ENCODE peak calls at places on chromosomes 3 and 15, in seven cellular contexts. C is NCI-H460, J is sciatic nerve, A is transverse colon, P is skeletal muscle cell, G is erythroblast, F is HTR-8/SVneo. I is an unnamed sample.

GRCh38 chr15:73822998-73823397 is 50.4 kb upstream of the TBC1D21 start:
- DNase-seq in C (peak), J (no peak), A (no peak), P (no peak), G (no peak), F (peak), I (no peak)

GRCh38 chr15:33031324-33031736 is 163.2 kb downstream of the FMN1 start:
- DNase-seq in C (no peak), J (no peak), A (no peak), P (peak), G (no peak), F (no peak), I (no peak)

GRCh38 chr15:46232471-46232870 is 597.6 kb downstream of the SQOR start:
- DNase-seq in C (no peak), J (no peak), A (no peak), P (no peak), G (no peak), F (no peak), I (no peak)

GRCh38 chr3:24596626-24597025 is 102.0 kb upstream of the THRB start:
- DNase-seq in C (no peak), J (no peak), A (no peak), P (no peak), G (no peak), F (no peak), I (no peak)

GRCh38 chr3:123156276-123156995 is 45.3 kb upstream of the SEC22A start:
- DNase-seq in C (no peak), J (no peak), A (no peak), P (no peak), G (no peak), F (no peak), I (no peak)

GRCh38 chr15:89002281-89002761 is 85.9 kb upstream of the ABHD2 start:
- DNase-seq in C (no peak), J (no peak), A (peak), P (no peak), G (peak), F (peak), I (no peak)

GRCh38 chr3:16841906-16842709 is 42.6 kb upstream of the PLCL2 start:
- DNase-seq in C (no peak), J (no peak), A (peak), P (no peak), G (no peak), F (no peak), I (peak)

GRCh38 chr3:137524751-137525150 is 239.4 kb upstream of the SOX14 start:
- DNase-seq in C (no peak), J (no peak), A (no peak), P (no peak), G (no peak), F (no peak), I (no peak)

GRCh38 chr15:73935547-73935946 is 9.3 kb downstream of the LOXL1 start:
- DNase-seq in C (no peak), J (no peak), A (no peak), P (no peak), G (no peak), F (no peak), I (no peak)

GRCh38 chr3:56966104-56966503 is 94.4 kb upstream of the SPATA12 start:
- DNase-seq in C (no peak), J (no peak), A (no peak), P (no peak), G (no peak), F (no peak), I (no peak)

GRCh38 chr15:42157381-42157780 is 945 bp upstream of the PLA2G4F start:
- DNase-seq in C (no peak), J (no peak), A (no peak), P (no peak), G (no peak), F (no peak), I (no peak)

GRCh38 chr15:68789921-68790575 is 30.6 kb downstream of the ANP32A start:
- DNase-seq in C (no peak), J (no peak), A (no peak), P (no peak), G (no peak), F (no peak), I (no peak)

GRCh38 chr3:50600841-50601591 is 10.6 kb downstream of the CISH start:
- DNase-seq in C (peak), J (peak), A (peak), P (peak), G (peak), F (peak), I (peak)

GRCh38 chr3:125107861-125108567 is 52.2 kb upstream of the HEG1 start:
- DNase-seq in C (peak), J (no peak), A (no peak), P (peak), G (peak), F (no peak), I (no peak)

GRCh38 chr15:61685513-61685912 is 374.7 kb downstream of the VPS13C start:
- DNase-seq in C (no peak), J (no peak), A (no peak), P (no peak), G (no peak), F (no peak), I (no peak)

GRCh38 chr3:126130981-126131750 is 47.2 kb upstream of the SLC41A3 start:
- DNase-seq in C (no peak), J (peak), A (peak), P (no peak), G (no peak), F (no peak), I (peak)

GRCh38 chr3:158260392-158260791 is 150.5 kb downstream of the RSRC1 start:
- DNase-seq in C (no peak), J (no peak), A (no peak), P (no peak), G (peak), F (no peak), I (no peak)

GRCh38 chr3:57948782-57949242 is 59.4 kb upstream of the FLNB start:
- DNase-seq in C (no peak), J (peak), A (no peak), P (no peak), G (no peak), F (no peak), I (peak)

GRCh38 chr3:46844851-46845250 is 18.4 kb downstream of the MYL3 start:
- DNase-seq in C (no peak), J (no peak), A (no peak), P (no peak), G (no peak), F (no peak), I (no peak)

GRCh38 chr3:16319307-16319706 is 54.3 kb downstream of the OXNAD1 start:
- DNase-seq in C (peak), J (no peak), A (no peak), P (no peak), G (peak), F (no peak), I (no peak)

I was measured in sigmoid colon.